ENCODE peak calls at places on chromosomes 4 and X, in eight cellular contexts. U, D, M, E, C, O, P and T are unnamed samples.

GRCh38 chr4:8192748-8193738 is 6.0 kb upstream of the SH3TC1 start:
- DNase-seq in M (peak), P (no peak), D (no peak), O (no peak), U (no peak), C (peak), E (no peak), T (no peak)

GRCh38 chr4:158778712-158779111 is 9.9 kb downstream of the FNIP2 start:
- DNase-seq in E (no peak), O (no peak), M (no peak), U (no peak), D (no peak), P (no peak), C (no peak), T (no peak)

GRCh38 chr4:174865418-174865985 is 36.5 kb upstream of the GLRA3 start:
- DNase-seq in E (no peak), D (no peak), U (no peak), O (no peak), C (no peak), P (no peak), M (no peak), T (no peak)

GRCh38 chr4:6920174-6920573 is 10.5 kb downstream of the TBC1D14 start:
- DNase-seq in M (no peak), C (no peak), P (no peak), D (no peak), E (no peak), O (no peak), U (no peak), T (no peak)

GRCh38 chr4:113682730-113683129 is 78.8 kb downstream of the CAMK2D start:
- DNase-seq in C (no peak), O (no peak), D (no peak), P (peak), U (no peak), M (no peak), E (no peak), T (no peak)

GRCh38 chr4:74426101-74426500 is 18.8 kb upstream of the AREG start:
- DNase-seq in U (no peak), C (no peak), O (no peak), E (no peak), M (no peak), D (no peak), P (peak), T (no peak)

GRCh38 chrX:106499473-106499872 is 112.3 kb upstream of the RADX start:
- DNase-seq in P (peak), C (no peak), M (no peak), O (peak), U (no peak), D (no peak), E (no peak), T (no peak)

GRCh38 chr4:2009651-2010233 is 968 bp upstream of the NELFA start:
- DNase-seq in E (peak), O (no peak), U (peak), C (no peak), D (no peak), M (peak), P (peak), T (no peak)

GRCh38 chr4:159146454-159146853 is 43.6 kb downstream of the RAPGEF2 start:
- DNase-seq in O (no peak), U (no peak), C (no peak), E (no peak), P (peak), D (no peak), M (no peak), T (no peak)

GRCh38 chr4:186946140-186946539 is 222.5 kb upstream of the FAT1 start:
- DNase-seq in P (no peak), U (no peak), D (no peak), M (peak), O (no peak), E (no peak), C (no peak), T (no peak)

GRCh38 chr4:186949847-186950246 is 226.2 kb upstream of the FAT1 start:
- DNase-seq in P (no peak), E (no peak), M (no peak), O (no peak), C (no peak), D (no peak), U (no peak), T (no peak)

GRCh38 chr4:186946682-186947294 is 223.1 kb upstream of the FAT1 start:
- DNase-seq in E (peak), U (no peak), P (no peak), M (peak), D (no peak), O (no peak), C (no peak), T (no peak)

GRCh38 chr4:186952709-186953108 is 229.1 kb upstream of the FAT1 start:
- DNase-seq in C (no peak), E (no peak), D (no peak), O (no peak), P (no peak), U (no peak), M (no peak), T (no peak)

GRCh38 chr4:186948361-186949291 is 225.0 kb upstream of the FAT1 start:
- DNase-seq in M (no peak), O (no peak), E (peak), C (no peak), P (no peak), D (no peak), U (no peak), T (no peak)
- TF ChIP-seq CTCF in M (no peak), O (peak), E (peak), C (peak), P (peak), D (no peak), U (no peak), T (no peak)

GRCh38 chrX:51860679-51861078 is 32.7 kb upstream of the MAGED1 start:
- DNase-seq in P (peak), U (no peak), D (no peak), C (no peak), M (no peak), E (no peak), O (no peak), T (no peak)
- TF ChIP-seq CTCF in P (peak), U (no peak), D (no peak), C (peak), M (peak), E (no peak), O (peak), T (no peak)

GRCh38 chr4:183407128-183407585 is 37.3 kb upstream of the CDKN2AIP start:
- DNase-seq in U (peak), P (peak), D (peak), E (peak), O (no peak), C (peak), M (peak), T (peak)

GRCh38 chr4:183404016-183404415 is 40.4 kb upstream of the CDKN2AIP start:
- DNase-seq in U (no peak), C (no peak), E (no peak), M (no peak), P (no peak), D (no peak), O (no peak), T (no peak)

GRCh38 chr4:183407635-183408463 is 36.6 kb upstream of the CDKN2AIP start:
- DNase-seq in P (no peak), E (no peak), U (no peak), O (no peak), D (no peak), C (no peak), M (no peak), T (no peak)

GRCh38 chr4:183403486-183403885 is 41.0 kb upstream of the CDKN2AIP start:
- DNase-seq in U (no peak), O (no peak), E (no peak), D (no peak), P (no peak), M (no peak), C (no peak), T (no peak)

DNA sequence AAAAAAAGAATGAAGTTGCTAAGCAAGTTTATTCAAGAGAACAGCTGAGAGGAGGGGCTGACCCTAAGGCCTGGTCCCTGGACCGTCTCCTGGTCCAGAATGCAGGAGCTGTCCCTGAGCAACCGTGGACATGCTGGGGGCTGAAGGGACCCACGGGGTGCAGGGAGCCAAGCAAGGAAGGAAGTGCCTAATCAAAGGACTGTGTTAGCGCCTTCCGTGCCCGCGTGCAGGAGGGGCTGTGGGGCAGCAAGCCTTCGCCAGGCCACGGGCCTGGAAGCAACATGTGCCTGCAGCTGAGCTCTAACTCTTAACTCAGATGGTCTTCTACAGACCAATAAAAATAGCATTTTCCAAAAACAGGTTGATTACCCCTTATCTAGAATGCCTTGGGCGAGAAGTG is 39.1 kb upstream of the CDKN2AIP start:
- DNase-seq in D (no peak), O (no peak), E (no peak), U (no peak), M (peak), P (no peak), C (no peak), T (no peak)
- TF ChIP-seq CTCF in D (no peak), O (no peak), E (no peak), U (no peak), M (no peak), P (no peak), C (no peak), T (no peak)

DNA sequence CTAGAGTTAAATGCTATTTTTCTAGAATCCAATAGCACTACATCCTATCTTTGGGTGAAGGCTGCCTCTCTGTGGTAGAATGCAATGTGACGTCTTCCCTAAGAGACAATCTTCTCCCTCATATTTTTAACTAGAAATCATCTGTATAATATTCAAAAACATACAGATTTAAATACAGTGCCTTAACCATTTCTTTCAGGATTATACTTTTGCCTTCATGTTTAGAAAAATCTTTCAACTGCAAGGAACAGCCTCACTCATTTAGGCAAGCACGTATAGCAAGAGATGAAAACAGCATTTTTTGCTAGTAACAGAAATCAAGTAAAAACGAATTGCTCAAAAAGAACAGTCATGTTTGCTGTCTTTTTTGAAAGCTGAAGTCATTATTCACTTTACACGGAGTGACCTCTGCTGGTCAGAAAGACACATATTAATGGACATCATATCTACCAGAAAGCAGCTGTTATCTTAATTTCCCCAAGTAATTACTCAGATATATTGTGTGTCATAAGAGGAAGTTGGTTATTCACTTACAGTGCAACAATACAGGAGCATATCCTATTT is 422.3 kb downstream of the STPG2 start:
- DNase-seq in M (no peak), O (peak), P (peak), C (no peak), U (no peak), D (no peak), E (no peak), T (no peak)
- TF ChIP-seq CTCF in M (peak), O (peak), P (peak), C (peak), U (no peak), D (no peak), E (no peak), T (no peak)